ENCODE peak calls at places on chromosomes 7 and 10, in four cellular contexts. B is HFFc6, S is psoas muscle, T is NCI-H1105 treated with DMSO at 0.1 percent for 48 hours. U is an unnamed sample.
A peak's percentile ranks its signal among the peaks of the same experiment; 100 is the strongest.

GRCh38 chr10:49327036-49327813 is 28.3 kb downstream of the C10orf71 start:
- DNase-seq in B (no peak), S (no peak), T (no peak), U (no peak)

GRCh38 chr10:80894339-80894791 is 356.7 kb downstream of the SH2D4B start:
- DNase-seq in B (no peak), S (no peak), T (no peak), U (no peak)

GRCh38 chr7:95527776-95528250 is 42.1 kb downstream of the ASB4 start:
- DNase-seq in B (no peak), S (peak; percentile 59), T (no peak), U (no peak)

GRCh38 chr7:131061158-131061557 is 266.5 kb upstream of the MKLN1 start:
- DNase-seq in B (no peak), S (no peak), T (no peak), U (no peak)

GRCh38 chr7:100475549-100475948 is 3.5 kb downstream of the TSC22D4 start:
- DNase-seq in B (no peak), S (peak; percentile 67), T (no peak), U (no peak)

GRCh38 chr7:147567043-147567442 is 1023.5 kb upstream of the C7orf33 start:
- DNase-seq in B (no peak), S (no peak), T (no peak), U (no peak)

GRCh38 chr7:87359366-87359765 is 13.9 kb downstream of the CROT start:
- DNase-seq in B (peak; percentile 43), S (no peak), T (no peak), U (peak; percentile 6)

GRCh38 chr7:107660381-107661080 is at the start of gene SLC26A4:
- DNase-seq in B (no peak), S (no peak), T (peak; percentile 1), U (no peak)

GRCh38 chr10:131650771-131651673 is 249.8 kb upstream of the PPP2R2D start:
- DNase-seq in B (no peak), S (no peak), T (no peak), U (no peak)

GRCh38 chr7:91759205-91759863 is 121.2 kb downstream of the MTERF1 start:
- DNase-seq in B (no peak), S (no peak), T (no peak), U (no peak)

GRCh38 chr10:17504547-17505245 is 50.3 kb upstream of the ST8SIA6 start:
- DNase-seq in B (peak; percentile 84), S (no peak), T (no peak), U (no peak)

GRCh38 chr7:94973844-94974243 is 66.5 kb downstream of the PPP1R9A start:
- DNase-seq in B (no peak), S (no peak), T (no peak), U (no peak)

GRCh38 chr7:100571829-100572116 is 1.9 kb downstream of the SAP25 start:
- DNase-seq in B (no peak), S (no peak), T (no peak), U (no peak)

GRCh38 chr10:59903871-59904270 is 2.5 kb downstream of the CCDC6 start:
- DNase-seq in B (peak; percentile 3), S (no peak), T (no peak), U (no peak)

GRCh38 chr10:102312683-102313082 is 67.4 kb downstream of the GBF1 start:
- DNase-seq in B (peak; percentile 52), S (no peak), T (no peak), U (no peak)

GRCh38 chr7:92889081-92889480 is 52.7 kb upstream of the CDK6 start:
- DNase-seq in B (no peak), S (no peak), T (no peak), U (no peak)

GRCh38 chr7:128347573-128348147 is 4.0 kb upstream of the RBM28 start:
- DNase-seq in B (peak; percentile 18), S (peak; percentile 76), T (peak; percentile 39), U (no peak)

GRCh38 chr10:124010563-124011131 is 82.8 kb downstream of the CHST15 start:
- DNase-seq in B (no peak), S (peak; percentile 74), T (no peak), U (no peak)

GRCh38 chr7:133134810-133135209 is 52.9 kb upstream of the CHCHD3 start:
- DNase-seq in B (no peak), S (no peak), T (no peak), U (no peak)

GRCh38 chr10:59704644-59705043 is 5.0 kb downstream of the SLC16A9 start:
- DNase-seq in B (no peak), S (no peak), T (no peak), U (no peak)

GRCh38 chr7:42093361-42093905 is 143.6 kb downstream of the GLI3 start:
- DNase-seq in B (no peak), S (no peak), T (no peak), U (no peak)

GRCh38 chr7:45118292-45118691 is 6.8 kb upstream of the TBRG4 start:
- DNase-seq in B (no peak), S (no peak), T (no peak), U (no peak)

GRCh38 chr10:127402596-127403409 is 146.3 kb upstream of the NPS start:
- DNase-seq in B (no peak), S (no peak), T (no peak), U (no peak)

GRCh38 chr7:158534598-158534997 is 53.0 kb downstream of the PTPRN2 start:
- DNase-seq in B (no peak), S (no peak), T (no peak), U (no peak)

GRCh38 chr7:71264005-71264404 is 132.1 kb downstream of the GALNT17 start:
- DNase-seq in B (no peak), S (no peak), T (no peak), U (no peak)

GRCh38 chr7:41881313-41882130 is 178.6 kb upstream of the INHBA start:
- DNase-seq in B (no peak), S (peak; percentile 56), T (no peak), U (no peak)

GRCh38 chr10:92024700-92025099 is 101.1 kb downstream of the BTAF1 start:
- DNase-seq in B (peak; percentile 17), S (no peak), T (no peak), U (no peak)

GRCh38 chr7:157738064-157738460 is 401.3 kb downstream of the DNAJB6 start:
- DNase-seq in B (no peak), S (peak; percentile 44), T (no peak), U (no peak)

GRCh38 chr7:155369-156000 is 36.9 kb upstream of the FAM20C start:
- DNase-seq in B (no peak), S (no peak), T (no peak), U (no peak)

GRCh38 chr10:108899686-108900085 is 1023.6 kb downstream of the XPNPEP1 start:
- DNase-seq in B (no peak), S (no peak), T (no peak), U (no peak)

GRCh38 chr7:6631605-6632004 is 5.5 kb upstream of the ZNF316 start:
- DNase-seq in B (no peak), S (no peak), T (no peak), U (no peak)

U was measured in amniotic stem cell.